ENCODE peak calls at places on chromosomes 7 and 10, in nine cellular contexts. J is lung, E is ovary, A is adrenal gland, H is fibroblast of lung, T is lower lobe of right lung, Q is Karpas-422, D is esophagus squamous epithelium, N is A549. G is an unnamed sample.

GRCh38 chr10:36766921-36767320 is 358.5 kb upstream of the ANKRD30A start:
- DNase-seq in J (no peak), E (no peak), A (no peak), H (no peak), T (no peak), Q (no peak), D (no peak), N (no peak), G (no peak)

GRCh38 chr10:7984896-7985295 is 69.6 kb upstream of the GATA3 start:
- DNase-seq in J (no peak), E (no peak), A (no peak), H (no peak), T (no peak), Q (no peak), D (no peak), N (no peak), G (no peak)

GRCh38 chr7:39595102-39595620 is 28.2 kb upstream of the RALA start:
- DNase-seq in J (no peak), E (no peak), A (peak), H (peak), T (no peak), Q (no peak), D (no peak), N (no peak), G (no peak)

GRCh38 chr10:114648368-114648767 is 9.7 kb downstream of the ABLIM1 start:
- DNase-seq in J (no peak), E (no peak), A (peak), H (peak), T (no peak), Q (no peak), D (no peak), N (peak), G (no peak)

GRCh38 chr10:75150656-75151055 is 39.2 kb downstream of the SAMD8 start:
- DNase-seq in J (no peak), E (no peak), A (no peak), H (no peak), T (no peak), Q (no peak), D (no peak), N (no peak), G (no peak)

GRCh38 chr10:15395912-15396311 is 24.8 kb upstream of the FAM171A1 start:
- DNase-seq in J (no peak), E (no peak), A (no peak), H (no peak), T (no peak), Q (no peak), D (no peak), N (no peak), G (no peak)

GRCh38 chr10:16843252-16843870 is 26.1 kb upstream of the RSU1 start:
- DNase-seq in J (no peak), E (no peak), A (peak), H (peak), T (no peak), Q (peak), D (no peak), N (peak), G (no peak)

GRCh38 chr7:155984028-155984607 is 171.9 kb upstream of the SHH start:
- DNase-seq in J (no peak), E (no peak), A (no peak), H (no peak), T (no peak), Q (no peak), D (no peak), N (no peak), G (no peak)

GRCh38 chr10:77629775-77630565 is 7.6 kb downstream of the KCNMA1 start:
- DNase-seq in J (no peak), E (no peak), A (no peak), H (no peak), T (no peak), Q (no peak), D (no peak), N (no peak), G (no peak)

GRCh38 chr7:25321424-25321823 is 93.1 kb upstream of the NPVF start:
- DNase-seq in J (no peak), E (no peak), A (no peak), H (no peak), T (no peak), Q (no peak), D (no peak), N (no peak), G (no peak)

GRCh38 chr7:151143261-151144015 is 24.1 kb downstream of the GBX1 start:
- DNase-seq in J (no peak), E (no peak), A (no peak), H (no peak), T (no peak), Q (no peak), D (no peak), N (no peak), G (peak)

GRCh38 chr10:24118246-24118645 is 90.7 kb upstream of the KIAA1217 start:
- DNase-seq in J (no peak), E (no peak), A (no peak), H (no peak), T (no peak), Q (no peak), D (no peak), N (no peak), G (peak)

GRCh38 chr10:67926956-67927355 is 42.5 kb downstream of the SIRT1 start:
- DNase-seq in J (no peak), E (no peak), A (no peak), H (peak), T (no peak), Q (no peak), D (no peak), N (no peak), G (no peak)

GRCh38 chr7:151650161-151650560 is 130.5 kb upstream of the RHEB start:
- DNase-seq in J (no peak), E (no peak), A (no peak), H (no peak), T (no peak), Q (no peak), D (no peak), N (no peak), G (no peak)

GRCh38 chr7:36175872-36176271 is 22.8 kb downstream of the EEPD1 start:
- DNase-seq in J (peak), E (no peak), A (peak), H (no peak), T (peak), Q (no peak), D (no peak), N (no peak), G (no peak)

GRCh38 chr7:109864263-109864662 is 1226.7 kb upstream of the LRRN3 start:
- DNase-seq in J (no peak), E (no peak), A (no peak), H (no peak), T (no peak), Q (no peak), D (no peak), N (no peak), G (peak)

GRCh38 chr10:112873541-112873940 is 76.5 kb upstream of the TCF7L2 start:
- DNase-seq in J (no peak), E (no peak), A (no peak), H (no peak), T (no peak), Q (no peak), D (no peak), N (no peak), G (no peak)

GRCh38 chr7:296546-296945 is 6.6 kb downstream of the FOXL3 start:
- DNase-seq in J (no peak), E (no peak), A (no peak), H (no peak), T (no peak), Q (no peak), D (no peak), N (no peak), G (no peak)

GRCh38 chr10:28906440-28906839 is 229.1 kb downstream of the BAMBI start:
- DNase-seq in J (no peak), E (no peak), A (no peak), H (peak), T (no peak), Q (no peak), D (no peak), N (no peak), G (no peak)

GRCh38 chr7:106484562-106484961 is 176.4 kb downstream of the CCDC71L start:
- DNase-seq in J (no peak), E (peak), A (no peak), H (peak), T (no peak), Q (no peak), D (no peak), N (no peak), G (no peak)

GRCh38 chr7:155378580-155378934 is 79.4 kb upstream of the EN2 start:
- DNase-seq in J (no peak), E (no peak), A (no peak), H (no peak), T (no peak), Q (no peak), D (no peak), N (no peak), G (no peak)

GRCh38 chr10:35089641-35090161 is 440 bp downstream of the CUL2 start:
- DNase-seq in J (no peak), E (no peak), A (peak), H (peak), T (no peak), Q (peak), D (no peak), N (no peak), G (no peak)

GRCh38 chr10:80279146-80279545 is 10.3 kb downstream of the MAT1A start:
- DNase-seq in J (no peak), E (no peak), A (no peak), H (no peak), T (no peak), Q (no peak), D (no peak), N (no peak), G (no peak)

GRCh38 chr10:3955954-3956617 is 171.1 kb upstream of the KLF6 start:
- DNase-seq in J (no peak), E (no peak), A (no peak), H (no peak), T (no peak), Q (no peak), D (no peak), N (no peak), G (no peak)

GRCh38 chr7:12637328-12637727 is 50.1 kb upstream of the ARL4A start:
- DNase-seq in J (no peak), E (no peak), A (no peak), H (no peak), T (no peak), Q (no peak), D (no peak), N (no peak), G (no peak)

GRCh38 chr10:3886666-3887251 is 101.8 kb upstream of the KLF6 start:
- DNase-seq in J (no peak), E (peak), A (peak), H (peak), T (no peak), Q (no peak), D (no peak), N (peak), G (no peak)

GRCh38 chr10:33706746-33707145 is 372.3 kb upstream of the NRP1 start:
- DNase-seq in J (no peak), E (no peak), A (no peak), H (peak), T (no peak), Q (no peak), D (no peak), N (peak), G (no peak)

GRCh38 chr10:132788180-132788830 is 2.4 kb upstream of the NKX6-2 start:
- DNase-seq in J (no peak), E (no peak), A (no peak), H (peak), T (no peak), Q (no peak), D (no peak), N (peak), G (peak)

GRCh38 chr7:83514977-83515376 is 134.0 kb downstream of the SEMA3E start:
- DNase-seq in J (no peak), E (no peak), A (no peak), H (no peak), T (no peak), Q (no peak), D (no peak), N (no peak), G (no peak)

GRCh38 chr7:1592299-1592842 is 22.5 kb upstream of the PSMG3 start:
- DNase-seq in J (no peak), E (no peak), A (no peak), H (no peak), T (no peak), Q (no peak), D (no peak), N (no peak), G (no peak)

GRCh38 chr10:2908851-2909630 is 158.3 kb upstream of the PFKP start:
- DNase-seq in J (no peak), E (no peak), A (no peak), H (no peak), T (no peak), Q (no peak), D (no peak), N (no peak), G (no peak)

GRCh38 chr10:45374451-45375052 is 536 bp downstream of the ALOX5 start:
- DNase-seq in J (no peak), E (no peak), A (no peak), H (peak), T (no peak), Q (peak), D (no peak), N (no peak), G (peak)

GRCh38 chr10:88995156-88995876 is 4.7 kb downstream of the FAS start:
- DNase-seq in J (no peak), E (no peak), A (no peak), H (no peak), T (no peak), Q (no peak), D (no peak), N (no peak), G (no peak)
- H3K27ac ChIP-seq in J (no peak), E (peak), A (no peak), H (no peak), T (peak), Q (peak), D (peak), N (no peak), G (no peak)

GRCh38 chr10:110845756-110846620 is 25.7 kb upstream of the PDCD4 start:
- DNase-seq in J (no peak), E (no peak), A (no peak), H (no peak), T (no peak), Q (no peak), D (no peak), N (peak), G (no peak)
- H3K27ac ChIP-seq in J (no peak), E (no peak), A (no peak), H (no peak), T (no peak), Q (no peak), D (peak), N (peak), G (no peak)

DNA sequence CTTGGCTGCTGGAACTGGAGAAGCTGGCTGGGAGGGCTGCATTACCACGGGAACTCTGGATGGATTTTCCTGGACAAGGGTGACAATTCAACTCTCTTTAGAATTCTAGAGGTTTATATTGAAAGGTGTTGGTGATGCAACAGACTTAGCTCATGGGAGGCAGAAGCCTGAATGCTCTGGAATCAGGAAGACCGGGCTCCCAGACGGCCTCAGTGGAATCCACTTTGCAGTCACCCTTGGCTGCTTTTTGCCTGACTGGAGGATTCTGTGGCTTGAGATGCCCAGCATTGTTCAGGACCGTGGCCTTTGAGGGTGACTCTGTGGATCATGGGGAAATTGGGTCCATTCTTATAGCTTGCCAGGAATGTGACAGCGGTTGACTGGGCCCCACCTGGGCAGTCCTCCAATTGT is 32.3 kb downstream of the PYROXD2 start:
- DNase-seq in J (no peak), E (no peak), A (no peak), H (peak), T (no peak), Q (no peak), D (no peak), N (no peak), G (no peak)
- H3K27ac ChIP-seq in J (no peak), E (no peak), A (peak), H (peak), T (no peak), Q (no peak), D (no peak), N (no peak), G (no peak)

GRCh38 chr7:80629023-80629422 is 9.4 kb upstream of the CD36 start:
- DNase-seq in J (no peak), E (no peak), A (no peak), H (no peak), T (no peak), Q (no peak), D (no peak), N (no peak), G (no peak)
- H3K27ac ChIP-seq in J (peak), E (no peak), A (no peak), H (no peak), T (no peak), Q (no peak), D (no peak), N (no peak), G (no peak)

GRCh38 chr10:25865267-25865666 is 68.8 kb upstream of the MYO3A start:
- DNase-seq in J (no peak), E (no peak), A (no peak), H (no peak), T (no peak), Q (no peak), D (no peak), N (no peak), G (no peak)

GRCh38 chr10:25869609-25870008 is 64.4 kb upstream of the MYO3A start:
- DNase-seq in J (no peak), E (no peak), A (no peak), H (no peak), T (no peak), Q (no peak), D (no peak), N (no peak), G (no peak)

GRCh38 chr10:25869067-25869591 is 64.9 kb upstream of the MYO3A start:
- DNase-seq in J (no peak), E (no peak), A (no peak), H (no peak), T (no peak), Q (no peak), D (no peak), N (no peak), G (no peak)

DNA sequence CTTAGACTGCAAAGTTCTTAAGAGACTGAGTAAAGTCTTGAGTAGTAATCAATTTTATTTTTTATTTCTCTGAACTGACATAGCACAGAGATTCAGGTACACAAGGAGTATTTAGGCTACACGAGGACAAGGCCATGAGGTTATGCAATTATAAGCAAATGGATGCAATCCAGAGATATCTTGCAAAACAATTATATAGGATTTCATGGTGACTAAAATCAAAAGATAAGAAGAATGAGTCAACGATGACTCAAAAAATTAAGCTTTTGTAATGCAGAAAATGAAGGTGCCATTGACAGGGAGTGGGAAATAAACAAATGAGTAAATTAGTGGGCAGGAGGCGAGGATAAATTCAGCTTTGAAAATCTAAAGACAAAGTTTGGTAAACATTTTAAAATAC is 66.7 kb upstream of the MYO3A start:
- DNase-seq in J (no peak), E (no peak), A (no peak), H (peak), T (no peak), Q (no peak), D (no peak), N (no peak), G (no peak)
- H3K27ac ChIP-seq in J (no peak), E (no peak), A (no peak), H (no peak), T (no peak), Q (no peak), D (no peak), N (no peak), G (no peak)

DNA sequence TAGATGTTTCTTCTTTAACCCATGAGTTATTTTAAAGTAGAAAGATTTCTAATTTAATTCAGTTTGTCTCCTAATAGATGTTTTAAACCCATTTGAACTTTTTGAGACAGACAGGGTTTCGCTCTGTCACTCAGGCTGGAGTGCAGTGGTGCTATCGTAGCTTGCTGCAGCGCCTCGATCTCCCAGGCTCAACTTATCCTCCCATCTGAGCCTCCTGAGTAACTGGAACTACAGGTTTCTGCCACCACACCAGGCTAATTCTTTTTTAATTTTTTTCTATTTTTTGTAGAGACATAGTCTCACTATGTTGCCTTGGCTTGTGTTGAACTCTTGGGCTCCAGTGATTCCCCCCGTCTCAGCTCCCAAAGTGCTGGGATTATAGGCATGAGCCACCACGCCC is 53.0 kb upstream of the RAB18 start:
- DNase-seq in J (no peak), E (no peak), A (no peak), H (no peak), T (no peak), Q (no peak), D (no peak), N (no peak), G (no peak)
- H3K27ac ChIP-seq in J (no peak), E (no peak), A (no peak), H (no peak), T (no peak), Q (no peak), D (no peak), N (no peak), G (no peak)

GRCh38 chr10:96376483-96376882 is 17.7 kb upstream of the OPALIN start:
- DNase-seq in J (no peak), E (no peak), A (no peak), H (no peak), T (no peak), Q (no peak), D (no peak), N (no peak), G (no peak)

GRCh38 chr10:96374985-96375830 is 16.4 kb upstream of the OPALIN start:
- DNase-seq in J (peak), E (peak), A (peak), H (peak), T (peak), Q (peak), D (no peak), N (peak), G (peak)

GRCh38 chr10:96371356-96371755 is 12.6 kb upstream of the OPALIN start:
- DNase-seq in J (no peak), E (no peak), A (no peak), H (no peak), T (no peak), Q (no peak), D (no peak), N (no peak), G (no peak)

GRCh38 chr10:96374639-96374984 is 15.8 kb upstream of the OPALIN start:
- DNase-seq in J (no peak), E (no peak), A (no peak), H (no peak), T (no peak), Q (no peak), D (no peak), N (no peak), G (peak)

DNA sequence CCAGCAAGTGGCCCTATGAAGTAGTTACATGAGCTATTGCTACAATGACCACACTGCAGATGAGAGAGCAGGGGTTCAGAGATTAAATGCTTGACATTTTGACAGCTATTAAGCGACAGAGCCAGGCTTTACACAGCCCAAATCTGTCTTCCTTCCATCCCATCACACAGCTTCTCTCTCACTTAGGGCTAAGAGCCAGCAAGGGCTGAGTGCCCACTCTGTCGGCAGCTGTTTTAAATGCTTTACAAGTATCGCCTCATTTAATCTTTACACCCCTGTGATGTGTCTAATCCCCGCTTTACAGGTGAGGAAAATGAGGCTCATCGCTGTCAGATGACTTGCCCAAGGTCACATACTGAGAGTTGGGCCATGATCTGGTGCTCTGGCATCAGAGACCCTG is 15.2 kb upstream of the OPALIN start:
- DNase-seq in J (no peak), E (no peak), A (no peak), H (no peak), T (no peak), Q (no peak), D (no peak), N (no peak), G (no peak)
- H3K27ac ChIP-seq in J (no peak), E (no peak), A (no peak), H (no peak), T (no peak), Q (no peak), D (no peak), N (no peak), G (no peak)

DNA sequence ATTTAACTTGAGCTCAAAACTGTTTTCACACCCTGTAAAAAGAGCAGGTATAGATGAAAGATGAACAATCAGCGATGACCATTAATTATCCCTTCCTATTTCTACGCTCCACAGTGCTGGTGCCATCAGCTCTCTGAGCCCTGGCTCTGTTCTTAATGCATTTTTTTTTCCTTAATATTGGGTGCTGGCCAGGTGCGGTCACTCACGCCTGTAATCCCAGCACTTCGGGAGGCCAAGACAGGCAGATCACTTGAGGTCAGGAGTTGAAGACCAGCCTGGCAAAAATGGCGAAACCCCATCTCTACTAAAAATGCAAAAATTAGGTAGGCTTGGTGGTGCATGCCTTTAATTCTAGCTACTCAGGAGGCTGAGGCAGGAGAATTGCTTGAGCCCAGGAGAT is 4.2 kb downstream of the STEAP4 start:
- DNase-seq in J (no peak), E (no peak), A (no peak), H (no peak), T (no peak), Q (no peak), D (no peak), N (no peak), G (no peak)
- H3K27ac ChIP-seq in J (no peak), E (no peak), A (no peak), H (no peak), T (no peak), Q (no peak), D (no peak), N (no peak), G (no peak)